ENCODE peak calls at places on chromosomes 1 and 21, in four cellular contexts. One of them, this sample, is unnamed. For H3K4me1 and H3K9me3, the result is how much of the 10 kb centered on the place peaks cover.

GRCh38 chr1:199780948-199781347 is 246.6 kb upstream of the NR5A2 start:
- DNase-seq in breast epithelium: no peak
- DNase-seq in body of pancreas: no peak
- DNase-seq in fibroblast of lung: peak
- DNase-seq in this sample: no peak

GRCh38 chr1:199612976-199613774 is 414.3 kb upstream of the NR5A2 start:
- DNase-seq in breast epithelium: no peak
- DNase-seq in body of pancreas: no peak
- DNase-seq in fibroblast of lung: peak
- DNase-seq in this sample: peak

GRCh38 chr21:29680273-29680672 is 259.5 kb downstream of the GRIK1 start:
- DNase-seq in body of pancreas: no peak
- DNase-seq in breast epithelium: no peak
- DNase-seq in fibroblast of lung: no peak
- DNase-seq in this sample: no peak

GRCh38 chr1:61887076-61887867 is 145.0 kb downstream of the PATJ start:
- DNase-seq in body of pancreas: no peak
- DNase-seq in breast epithelium: no peak
- DNase-seq in fibroblast of lung: peak
- DNase-seq in this sample: peak

GRCh38 chr1:177383715-177384114 is 213.0 kb downstream of the BRINP2 start:
- DNase-seq in breast epithelium: no peak
- DNase-seq in fibroblast of lung: peak
- DNase-seq in body of pancreas: no peak
- DNase-seq in this sample: no peak

GRCh38 chr1:1616045-1616821 is 933 bp downstream of the MIB2 start:
- DNase-seq in body of pancreas: peak
- DNase-seq in breast epithelium: no peak
- DNase-seq in fibroblast of lung: peak
- DNase-seq in this sample: peak

GRCh38 chr1:89565521-89565920 is 40.9 kb downstream of the LRRC8B start:
- DNase-seq in breast epithelium: no peak
- DNase-seq in body of pancreas: no peak
- DNase-seq in fibroblast of lung: no peak
- DNase-seq in this sample: no peak

GRCh38 chr1:41502912-41503311 is 18.4 kb upstream of the EDN2 start:
- DNase-seq in fibroblast of lung: peak
- DNase-seq in breast epithelium: no peak
- DNase-seq in body of pancreas: peak
- DNase-seq in this sample: no peak

GRCh38 chr1:119097380-119097779 is 43.1 kb downstream of the WARS2 start:
- DNase-seq in body of pancreas: no peak
- DNase-seq in fibroblast of lung: peak
- DNase-seq in breast epithelium: no peak
- DNase-seq in this sample: no peak

GRCh38 chr1:22861764-22862440 is 110.8 kb downstream of the LACTBL1 start:
- DNase-seq in fibroblast of lung: peak
- DNase-seq in body of pancreas: peak
- DNase-seq in breast epithelium: no peak
- DNase-seq in this sample: peak

GRCh38 chr1:156893048-156893953 is at the start of gene PEAR1:
- DNase-seq in fibroblast of lung: peak
- DNase-seq in breast epithelium: no peak
- DNase-seq in body of pancreas: no peak
- DNase-seq in this sample: peak

GRCh38 chr1:85320371-85321131 is 44.1 kb upstream of the BCL10 start:
- DNase-seq in breast epithelium: no peak
- DNase-seq in body of pancreas: no peak
- DNase-seq in fibroblast of lung: peak
- DNase-seq in this sample: no peak

GRCh38 chr1:97136971-97137370 is 415.4 kb downstream of the PTBP2 start:
- DNase-seq in breast epithelium: no peak
- DNase-seq in body of pancreas: no peak
- DNase-seq in fibroblast of lung: no peak
- DNase-seq in this sample: no peak

GRCh38 chr1:54273092-54273836 is 73.3 kb downstream of the MRPL37 start:
- DNase-seq in fibroblast of lung: peak
- DNase-seq in breast epithelium: peak
- DNase-seq in body of pancreas: peak
- DNase-seq in this sample: no peak

GRCh38 chr1:44792736-44793502 is 4.9 kb upstream of the BEST4 start:
- DNase-seq in breast epithelium: no peak
- DNase-seq in body of pancreas: no peak
- DNase-seq in fibroblast of lung: no peak
- DNase-seq in this sample: no peak

GRCh38 chr1:240765732-240766363 is 153.9 kb upstream of the GREM2 start:
- DNase-seq in fibroblast of lung: peak
- DNase-seq in body of pancreas: no peak
- DNase-seq in breast epithelium: no peak
- DNase-seq in this sample: no peak

GRCh38 chr1:183674339-183674738 is 21.2 kb upstream of the APOBEC4 start:
- DNase-seq in fibroblast of lung: peak
- DNase-seq in breast epithelium: no peak
- DNase-seq in body of pancreas: peak
- DNase-seq in this sample: no peak

GRCh38 chr1:176066709-176067108 is 140.4 kb downstream of the COP1 start:
- DNase-seq in fibroblast of lung: no peak
- DNase-seq in body of pancreas: peak
- DNase-seq in breast epithelium: no peak
- DNase-seq in this sample: no peak

GRCh38 chr1:153390938-153391710 is at the start of gene S100A8:
- DNase-seq in body of pancreas: peak
- DNase-seq in fibroblast of lung: no peak
- DNase-seq in breast epithelium: peak
- DNase-seq in this sample: peak

GRCh38 chr1:209808059-209808494 is 2.1 kb upstream of the IRF6 start:
- DNase-seq in fibroblast of lung: peak
- DNase-seq in body of pancreas: no peak
- DNase-seq in breast epithelium: no peak
- DNase-seq in this sample: peak

GRCh38 chr1:6359568-6360496 is 33.7 kb downstream of the ACOT7 start:
- DNase-seq in breast epithelium: no peak
- DNase-seq in fibroblast of lung: peak
- DNase-seq in body of pancreas: peak
- DNase-seq in this sample: peak
- TF ChIP-seq CTCF in breast epithelium: no peak
- TF ChIP-seq CTCF in fibroblast of lung: no peak
- TF ChIP-seq CTCF in body of pancreas: no peak
- TF ChIP-seq CTCF in this sample: no peak

GRCh38 chr21:35644523-35644922 is 415.8 kb downstream of the SETD4 start:
- DNase-seq in fibroblast of lung: no peak
- DNase-seq in breast epithelium: no peak
- DNase-seq in body of pancreas: no peak
- DNase-seq in this sample: no peak

GRCh38 chr21:35643176-35643575 is 417.1 kb downstream of the SETD4 start:
- DNase-seq in breast epithelium: no peak
- DNase-seq in body of pancreas: no peak
- DNase-seq in fibroblast of lung: peak
- DNase-seq in this sample: no peak

GRCh38 chr21:35646606-35647005 is 413.7 kb downstream of the SETD4 start:
- DNase-seq in breast epithelium: no peak
- DNase-seq in body of pancreas: no peak
- DNase-seq in fibroblast of lung: no peak
- DNase-seq in this sample: no peak

GRCh38 chr21:35637431-35637830 is 422.9 kb downstream of the SETD4 start:
- DNase-seq in body of pancreas: no peak
- DNase-seq in fibroblast of lung: peak
- DNase-seq in breast epithelium: no peak
- DNase-seq in this sample: peak

DNA sequence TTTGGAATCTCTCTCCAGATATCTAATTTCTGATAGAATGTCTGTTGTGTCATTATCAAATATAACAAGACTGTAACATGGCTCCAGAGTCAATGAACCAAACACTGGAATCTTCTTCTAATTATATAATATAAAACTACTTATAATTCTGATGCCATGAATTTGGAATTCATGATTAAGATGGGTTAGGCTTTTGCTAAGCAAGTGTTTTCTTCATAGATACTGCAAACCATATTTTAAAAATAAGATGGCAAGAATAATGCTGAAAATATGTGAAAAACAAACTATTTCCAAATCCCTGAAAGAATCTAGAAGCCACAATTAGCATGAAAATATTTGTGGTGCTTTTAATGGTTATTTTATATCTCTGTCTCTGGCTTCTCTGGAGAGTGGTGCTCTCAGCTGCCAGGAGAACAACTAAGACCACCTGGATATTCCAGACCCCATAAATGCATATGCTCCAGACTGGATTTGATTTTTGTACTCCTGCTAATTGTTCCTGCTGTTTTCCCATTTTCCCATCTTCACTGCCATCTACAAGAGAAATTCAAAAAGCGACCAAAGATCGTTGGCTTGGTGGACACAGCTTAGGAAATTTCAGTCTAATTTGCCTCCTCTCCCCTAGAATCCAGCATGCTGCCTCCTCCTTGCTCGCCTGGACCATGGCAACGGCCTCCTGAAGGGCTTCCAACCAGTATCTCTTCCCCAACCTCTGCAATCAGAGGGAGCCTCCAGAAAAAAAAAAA is 418.9 kb downstream of the SETD4 start:
- DNase-seq in fibroblast of lung: peak
- DNase-seq in body of pancreas: no peak
- DNase-seq in breast epithelium: no peak
- DNase-seq in this sample: no peak
- H3K4me1 ChIP-seq in fibroblast of lung: under half
- H3K4me1 ChIP-seq in body of pancreas: under half
- H3K4me1 ChIP-seq in breast epithelium: under half
- H3K4me1 ChIP-seq in this sample: under half

GRCh38 chr21:44817914-44818635 is at the start of gene SUMO3:
- DNase-seq in breast epithelium: peak
- DNase-seq in body of pancreas: peak
- DNase-seq in fibroblast of lung: peak
- DNase-seq in this sample: peak

GRCh38 chr21:44818636-44819011 is 762 bp upstream of the SUMO3 start:
- DNase-seq in breast epithelium: no peak
- DNase-seq in body of pancreas: no peak
- DNase-seq in fibroblast of lung: no peak
- DNase-seq in this sample: no peak

GRCh38 chr21:44820851-44821250 is 3.0 kb upstream of the SUMO3 start:
- DNase-seq in breast epithelium: no peak
- DNase-seq in fibroblast of lung: peak
- DNase-seq in body of pancreas: no peak
- DNase-seq in this sample: no peak

GRCh38 chr21:44817506-44817880 is 369 bp downstream of the SUMO3 start:
- DNase-seq in body of pancreas: peak
- DNase-seq in breast epithelium: peak
- DNase-seq in fibroblast of lung: peak
- DNase-seq in this sample: peak

GRCh38 chr21:44819283-44820243 is 1.7 kb upstream of the SUMO3 start:
- DNase-seq in breast epithelium: no peak
- DNase-seq in body of pancreas: no peak
- DNase-seq in fibroblast of lung: no peak
- DNase-seq in this sample: no peak
- H3K9me3 ChIP-seq in breast epithelium: under half
- H3K9me3 ChIP-seq in body of pancreas: under half
- H3K9me3 ChIP-seq in fibroblast of lung: under half
- H3K9me3 ChIP-seq in this sample: under half

GRCh38 chr1:32179443-32180185 is at the start of gene TXLNA:
- DNase-seq in body of pancreas: peak
- DNase-seq in breast epithelium: peak
- DNase-seq in fibroblast of lung: peak
- DNase-seq in this sample: peak
- TF ChIP-seq CTCF in body of pancreas: peak
- TF ChIP-seq CTCF in breast epithelium: peak
- TF ChIP-seq CTCF in fibroblast of lung: no peak
- TF ChIP-seq CTCF in this sample: peak

GRCh38 chr1:33370286-33370685 is 49.4 kb upstream of the A3GALT2 start:
- DNase-seq in body of pancreas: peak
- DNase-seq in breast epithelium: no peak
- DNase-seq in fibroblast of lung: peak
- DNase-seq in this sample: no peak

GRCh38 chr1:33369081-33369480 is 48.2 kb upstream of the A3GALT2 start:
- DNase-seq in fibroblast of lung: no peak
- DNase-seq in body of pancreas: no peak
- DNase-seq in breast epithelium: no peak
- DNase-seq in this sample: no peak

GRCh38 chr1:33370827-33371226 is 49.9 kb upstream of the A3GALT2 start:
- DNase-seq in body of pancreas: no peak
- DNase-seq in breast epithelium: no peak
- DNase-seq in fibroblast of lung: no peak
- DNase-seq in this sample: no peak

GRCh38 chr1:33368431-33368830 is 47.5 kb upstream of the A3GALT2 start:
- DNase-seq in breast epithelium: no peak
- DNase-seq in fibroblast of lung: no peak
- DNase-seq in body of pancreas: no peak
- DNase-seq in this sample: no peak

GRCh38 chr1:33369764-33370163 is 48.9 kb upstream of the A3GALT2 start:
- DNase-seq in body of pancreas: no peak
- DNase-seq in fibroblast of lung: no peak
- DNase-seq in breast epithelium: no peak
- DNase-seq in this sample: no peak
- H3K4me1 ChIP-seq in body of pancreas: under half
- H3K4me1 ChIP-seq in fibroblast of lung: under half
- H3K4me1 ChIP-seq in breast epithelium: under half
- H3K4me1 ChIP-seq in this sample: under half

This sample was measured in cardiac muscle cell.